ENCODE peak calls at places on chromosomes 16 and 17, in seven cellular contexts. One of them, this sample, is unnamed.

GRCh38 chr17:45246861-45247428 is 14.9 kb downstream of the SPATA32 start:
- DNase-seq in stomach: no peak
- DNase-seq in cardiac muscle cell: peak; percentile 71
- DNase-seq in osteoblast: no peak
- DNase-seq in sigmoid colon: no peak
- DNase-seq in fibroblast of lung: peak; percentile 23
- DNase-seq in iPS DF 6.9: no peak
- DNase-seq in this sample: no peak

GRCh38 chr16:67326472-67327309 is at the start of the genes KCTD19 and LRRC36:
- DNase-seq in stomach: peak; percentile 78
- DNase-seq in cardiac muscle cell: peak; percentile 90
- DNase-seq in osteoblast: peak; percentile 93
- DNase-seq in sigmoid colon: peak; percentile 74
- DNase-seq in fibroblast of lung: no peak
- DNase-seq in iPS DF 6.9: peak; percentile 81
- DNase-seq in this sample: peak; percentile 83

GRCh38 chr16:401468-402348 is at the start of gene DECR2:
- DNase-seq in stomach: peak; percentile 99
- DNase-seq in cardiac muscle cell: peak; percentile 96
- DNase-seq in osteoblast: peak; percentile 100
- DNase-seq in sigmoid colon: peak; percentile 97
- DNase-seq in fibroblast of lung: peak; percentile 83
- DNase-seq in iPS DF 6.9: no peak
- DNase-seq in this sample: peak; percentile 98

GRCh38 chr16:85641776-85642176 is 28.7 kb downstream of the GSE1 start:
- DNase-seq in stomach: peak; percentile 81
- DNase-seq in cardiac muscle cell: no peak
- DNase-seq in osteoblast: peak; percentile 94
- DNase-seq in sigmoid colon: peak; percentile 85
- DNase-seq in fibroblast of lung: peak; percentile 49
- DNase-seq in iPS DF 6.9: no peak
- DNase-seq in this sample: peak; percentile 84

GRCh38 chr17:76772842-76773521 is 35.1 kb downstream of the MFSD11 start:
- DNase-seq in stomach: no peak
- DNase-seq in cardiac muscle cell: peak; percentile 51
- DNase-seq in osteoblast: peak; percentile 83
- DNase-seq in sigmoid colon: no peak
- DNase-seq in fibroblast of lung: peak; percentile 91
- DNase-seq in iPS DF 6.9: no peak
- DNase-seq in this sample: no peak

GRCh38 chr16:50644730-50645129 is 36.4 kb downstream of the SNX20 start:
- DNase-seq in stomach: peak; percentile 31
- DNase-seq in cardiac muscle cell: peak; percentile 17
- DNase-seq in osteoblast: peak; percentile 93
- DNase-seq in sigmoid colon: no peak
- DNase-seq in fibroblast of lung: peak; percentile 36
- DNase-seq in iPS DF 6.9: no peak
- DNase-seq in this sample: no peak

GRCh38 chr17:81523139-81524062 is 4.8 kb upstream of the FSCN2 start:
- DNase-seq in stomach: peak; percentile 74
- DNase-seq in cardiac muscle cell: peak; percentile 89
- DNase-seq in osteoblast: peak; percentile 97
- DNase-seq in sigmoid colon: peak; percentile 83
- DNase-seq in fibroblast of lung: no peak
- DNase-seq in iPS DF 6.9: no peak
- DNase-seq in this sample: peak; percentile 91

GRCh38 chr17:68290955-68291835 is at the start of the genes ARSG and SLC16A6:
- DNase-seq in stomach: peak; percentile 64
- DNase-seq in cardiac muscle cell: peak; percentile 84
- DNase-seq in osteoblast: peak; percentile 93
- DNase-seq in sigmoid colon: no peak
- DNase-seq in fibroblast of lung: peak; percentile 56
- DNase-seq in iPS DF 6.9: no peak
- DNase-seq in this sample: peak; percentile 94

GRCh38 chr16:11331967-11332366 is 13.3 kb upstream of the RMI2 start:
- DNase-seq in stomach: no peak
- DNase-seq in cardiac muscle cell: no peak
- DNase-seq in osteoblast: no peak
- DNase-seq in sigmoid colon: no peak
- DNase-seq in fibroblast of lung: no peak
- DNase-seq in iPS DF 6.9: no peak
- DNase-seq in this sample: no peak

GRCh38 chr17:27868565-27868964 is 24.6 kb downstream of the LYRM9 start:
- DNase-seq in stomach: no peak
- DNase-seq in cardiac muscle cell: no peak
- DNase-seq in osteoblast: no peak
- DNase-seq in sigmoid colon: no peak
- DNase-seq in fibroblast of lung: no peak
- DNase-seq in iPS DF 6.9: no peak
- DNase-seq in this sample: no peak

GRCh38 chr16:56198044-56198754 is 6.9 kb downstream of the GNAO1 start:
- DNase-seq in stomach: no peak
- DNase-seq in cardiac muscle cell: no peak
- DNase-seq in osteoblast: no peak
- DNase-seq in sigmoid colon: no peak
- DNase-seq in fibroblast of lung: no peak
- DNase-seq in iPS DF 6.9: no peak
- DNase-seq in this sample: no peak

GRCh38 chr16:50972899-50973298 is 178.2 kb downstream of the SALL1 start:
- DNase-seq in stomach: no peak
- DNase-seq in cardiac muscle cell: no peak
- DNase-seq in osteoblast: no peak
- DNase-seq in sigmoid colon: no peak
- DNase-seq in fibroblast of lung: no peak
- DNase-seq in iPS DF 6.9: no peak
- DNase-seq in this sample: no peak

GRCh38 chr16:31480851-31481250 is 2.1 kb upstream of the SLC5A2 start:
- DNase-seq in stomach: no peak
- DNase-seq in cardiac muscle cell: no peak
- DNase-seq in osteoblast: no peak
- DNase-seq in sigmoid colon: no peak
- DNase-seq in fibroblast of lung: no peak
- DNase-seq in iPS DF 6.9: no peak
- DNase-seq in this sample: peak; percentile 74

GRCh38 chr16:27426423-27427408 is 24.7 kb downstream of the IL21R start:
- DNase-seq in stomach: peak; percentile 26
- DNase-seq in cardiac muscle cell: no peak
- DNase-seq in osteoblast: peak; percentile 97
- DNase-seq in sigmoid colon: peak; percentile 43
- DNase-seq in fibroblast of lung: peak; percentile 92
- DNase-seq in iPS DF 6.9: no peak
- DNase-seq in this sample: no peak

GRCh38 chr17:43920500-43921095 is 13.3 kb upstream of the MPP2 start:
- DNase-seq in stomach: no peak
- DNase-seq in cardiac muscle cell: no peak
- DNase-seq in osteoblast: no peak
- DNase-seq in sigmoid colon: no peak
- DNase-seq in fibroblast of lung: no peak
- DNase-seq in iPS DF 6.9: no peak
- DNase-seq in this sample: no peak

GRCh38 chr17:7250655-7251329 is 742 bp downstream of the CTDNEP1 start:
- DNase-seq in stomach: no peak
- DNase-seq in cardiac muscle cell: no peak
- DNase-seq in osteoblast: no peak
- DNase-seq in sigmoid colon: no peak
- DNase-seq in fibroblast of lung: no peak
- DNase-seq in iPS DF 6.9: no peak
- DNase-seq in this sample: no peak

DNA sequence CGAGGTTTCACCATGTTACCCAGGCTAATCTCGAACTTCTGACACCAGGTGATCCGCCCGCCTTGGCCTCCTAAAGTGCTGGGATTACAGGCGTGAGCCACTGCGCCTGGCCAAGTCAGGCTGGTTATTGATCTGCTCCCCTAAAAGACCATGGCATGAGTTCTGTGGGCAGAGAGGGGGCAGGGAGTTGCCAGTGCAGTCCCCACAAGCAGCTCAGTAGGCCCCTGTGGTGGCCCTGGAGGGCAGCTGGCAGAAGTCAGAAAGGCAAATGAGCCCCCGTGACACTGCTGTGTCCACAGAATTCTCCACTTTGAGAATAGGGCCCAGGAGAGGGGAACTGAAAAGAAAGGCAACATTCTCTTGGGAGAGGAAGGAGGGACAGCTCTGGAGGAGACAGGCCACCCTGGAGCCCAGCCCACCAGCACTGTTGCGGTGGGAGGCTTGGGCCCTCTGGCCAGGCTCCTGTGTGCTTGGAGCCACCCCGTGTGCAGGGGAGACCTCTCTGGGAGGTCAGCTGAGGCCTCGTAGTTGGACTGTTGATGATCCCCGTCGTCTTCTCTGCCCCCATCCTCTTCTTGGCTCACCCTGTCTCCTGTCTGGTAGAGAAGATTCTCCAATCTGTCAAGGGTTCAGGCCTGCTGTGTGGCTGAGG is 2.1 kb upstream of the AMDHD2 start:
- DNase-seq in stomach: no peak
- DNase-seq in cardiac muscle cell: no peak
- DNase-seq in osteoblast: peak; percentile 42
- DNase-seq in sigmoid colon: no peak
- DNase-seq in fibroblast of lung: no peak
- DNase-seq in iPS DF 6.9: no peak
- DNase-seq in this sample: peak; percentile 55
- H3K4me1 ChIP-seq in stomach: peaks cover 68% of the 10 kb centered on the region
- H3K4me1 ChIP-seq in cardiac muscle cell: peaks cover 11% of the 10 kb centered on the region
- H3K4me1 ChIP-seq in osteoblast: peaks cover 41% of the 10 kb centered on the region
- H3K4me1 ChIP-seq in sigmoid colon: peaks cover 64% of the 10 kb centered on the region
- H3K4me1 ChIP-seq in fibroblast of lung: peaks cover 19% of the 10 kb centered on the region
- H3K4me1 ChIP-seq in iPS DF 6.9: peaks cover 5% of the 10 kb centered on the region
- H3K4me1 ChIP-seq in this sample: peaks cover 53% of the 10 kb centered on the region

GRCh38 chr16:24988137-24988535 is 27.0 kb downstream of the ARHGAP17 start:
- DNase-seq in stomach: no peak
- DNase-seq in cardiac muscle cell: no peak
- DNase-seq in osteoblast: no peak
- DNase-seq in sigmoid colon: no peak
- DNase-seq in fibroblast of lung: peak; percentile 53
- DNase-seq in iPS DF 6.9: no peak
- DNase-seq in this sample: no peak
- H3K27ac ChIP-seq in stomach: peak overlapping the region; percentile 78
- H3K27ac ChIP-seq in cardiac muscle cell: peak overlapping the region; percentile 55
- H3K27ac ChIP-seq in osteoblast: peak overlapping the region; percentile 97
- H3K27ac ChIP-seq in sigmoid colon: peak overlapping the region; percentile 72
- H3K27ac ChIP-seq in fibroblast of lung: peak overlapping the region; percentile 86
- H3K27ac ChIP-seq in iPS DF 6.9: no peak overlapping the region
- H3K27ac ChIP-seq in this sample: no peak overlapping the region

DNA sequence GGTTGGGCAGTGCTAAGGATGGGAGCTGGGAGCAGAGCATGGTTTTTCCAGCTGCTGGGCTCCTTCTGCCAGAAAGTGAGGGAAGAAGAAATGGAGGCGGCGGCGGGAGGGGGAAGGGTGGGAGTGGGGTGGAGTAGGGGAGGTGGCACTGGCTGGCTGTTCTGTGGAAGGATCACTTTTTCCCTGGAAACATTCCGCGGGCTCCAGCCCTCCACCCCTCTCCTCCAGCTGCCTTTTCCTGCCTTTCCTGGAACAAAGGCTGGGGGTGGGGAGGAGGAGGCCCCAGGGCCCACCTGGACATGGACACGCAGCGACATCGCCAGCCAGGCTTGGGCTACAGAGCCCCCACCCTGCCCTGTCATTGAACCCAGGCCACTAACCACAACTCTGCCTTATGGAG is 41.1 kb downstream of the CFAP20 start:
- DNase-seq in stomach: no peak
- DNase-seq in cardiac muscle cell: no peak
- DNase-seq in osteoblast: no peak
- DNase-seq in sigmoid colon: no peak
- DNase-seq in fibroblast of lung: no peak
- DNase-seq in iPS DF 6.9: no peak
- DNase-seq in this sample: peak; percentile 37
- H3K4me1 ChIP-seq in stomach: no peaks in the 10 kb centered on the region
- H3K4me1 ChIP-seq in cardiac muscle cell: no peaks in the 10 kb centered on the region
- H3K4me1 ChIP-seq in osteoblast: no peaks in the 10 kb centered on the region
- H3K4me1 ChIP-seq in sigmoid colon: no peaks in the 10 kb centered on the region
- H3K4me1 ChIP-seq in fibroblast of lung: no peaks in the 10 kb centered on the region
- H3K4me1 ChIP-seq in iPS DF 6.9: no peaks in the 10 kb centered on the region
- H3K4me1 ChIP-seq in this sample: no peaks in the 10 kb centered on the region

DNA sequence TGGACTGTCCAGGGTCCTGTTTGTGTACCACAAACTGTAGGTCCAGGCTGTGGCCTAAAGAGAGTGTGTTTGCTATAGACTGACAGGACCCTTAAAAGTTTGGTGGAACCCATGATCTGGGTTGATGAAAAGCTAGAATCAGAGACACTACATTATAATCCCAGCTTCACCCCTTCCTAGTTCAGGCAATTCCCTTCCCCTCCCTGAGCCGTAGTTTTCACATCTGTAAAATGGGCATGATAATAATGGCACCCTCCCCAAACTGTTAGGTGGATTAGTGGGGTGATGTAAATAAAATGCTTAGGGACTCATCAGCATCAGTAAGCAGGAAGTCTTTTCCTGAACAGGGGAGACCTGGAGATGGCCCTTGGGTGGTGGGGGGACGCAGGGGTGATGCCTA is 2.5 kb downstream of the SCNN1B start:
- DNase-seq in stomach: no peak
- DNase-seq in cardiac muscle cell: no peak
- DNase-seq in osteoblast: no peak
- DNase-seq in sigmoid colon: no peak
- DNase-seq in fibroblast of lung: no peak
- DNase-seq in iPS DF 6.9: no peak
- DNase-seq in this sample: no peak
- H3K27ac ChIP-seq in stomach: no peak overlapping the region
- H3K27ac ChIP-seq in cardiac muscle cell: no peak overlapping the region
- H3K27ac ChIP-seq in osteoblast: no peak overlapping the region
- H3K27ac ChIP-seq in sigmoid colon: no peak overlapping the region
- H3K27ac ChIP-seq in fibroblast of lung: no peak overlapping the region
- H3K27ac ChIP-seq in iPS DF 6.9: no peak overlapping the region
- H3K27ac ChIP-seq in this sample: no peak overlapping the region

DNA sequence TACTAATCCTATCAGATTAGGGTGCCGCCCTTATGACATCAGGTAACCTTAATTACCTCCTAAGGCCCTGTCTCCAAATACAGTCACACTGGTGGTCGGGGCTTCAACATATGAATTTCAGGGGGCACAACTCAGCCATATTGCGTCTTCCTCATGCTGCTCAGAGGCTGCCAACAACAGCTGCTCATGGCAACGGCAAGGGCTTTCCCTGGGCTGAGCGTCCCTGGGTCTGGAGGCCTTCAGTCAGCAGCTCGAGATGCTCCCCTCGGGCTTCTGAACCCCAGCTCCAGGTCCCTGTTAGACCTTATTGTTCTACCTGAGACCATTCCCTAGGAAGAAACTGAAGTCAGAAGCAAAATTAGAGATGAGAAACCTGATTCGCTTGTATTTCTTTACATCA is 157.2 kb downstream of the TMEM132E start:
- DNase-seq in stomach: peak; percentile 4
- DNase-seq in cardiac muscle cell: no peak
- DNase-seq in osteoblast: no peak
- DNase-seq in sigmoid colon: peak; percentile 41
- DNase-seq in fibroblast of lung: no peak
- DNase-seq in iPS DF 6.9: no peak
- DNase-seq in this sample: no peak
- H3K4me1 ChIP-seq in stomach: no peaks in the 10 kb centered on the region
- H3K4me1 ChIP-seq in cardiac muscle cell: no peaks in the 10 kb centered on the region
- H3K4me1 ChIP-seq in osteoblast: no peaks in the 10 kb centered on the region
- H3K4me1 ChIP-seq in sigmoid colon: no peaks in the 10 kb centered on the region
- H3K4me1 ChIP-seq in fibroblast of lung: no peaks in the 10 kb centered on the region
- H3K4me1 ChIP-seq in iPS DF 6.9: no peaks in the 10 kb centered on the region
- H3K4me1 ChIP-seq in this sample: no peaks in the 10 kb centered on the region

GRCh38 chr16:89798126-89798525 is 18.3 kb downstream of the FANCA start:
- DNase-seq in stomach: no peak
- DNase-seq in cardiac muscle cell: no peak
- DNase-seq in osteoblast: no peak
- DNase-seq in sigmoid colon: no peak
- DNase-seq in fibroblast of lung: no peak
- DNase-seq in iPS DF 6.9: no peak
- DNase-seq in this sample: no peak
- H3K27ac ChIP-seq in stomach: no peak overlapping the region
- H3K27ac ChIP-seq in cardiac muscle cell: no peak overlapping the region
- H3K27ac ChIP-seq in osteoblast: no peak overlapping the region
- H3K27ac ChIP-seq in sigmoid colon: no peak overlapping the region
- H3K27ac ChIP-seq in fibroblast of lung: no peak overlapping the region
- H3K27ac ChIP-seq in iPS DF 6.9: no peak overlapping the region
- H3K27ac ChIP-seq in this sample: no peak overlapping the region

GRCh38 chr16:22071352-22071923 is 20.9 kb upstream of the VWA3A start:
- DNase-seq in stomach: no peak
- DNase-seq in cardiac muscle cell: no peak
- DNase-seq in osteoblast: no peak
- DNase-seq in sigmoid colon: no peak
- DNase-seq in fibroblast of lung: no peak
- DNase-seq in iPS DF 6.9: no peak
- DNase-seq in this sample: no peak
- H3K4me1 ChIP-seq in stomach: peaks cover 37% of the 10 kb centered on the region
- H3K4me1 ChIP-seq in cardiac muscle cell: no peaks in the 10 kb centered on the region
- H3K4me1 ChIP-seq in osteoblast: peaks cover 16% of the 10 kb centered on the region
- H3K4me1 ChIP-seq in sigmoid colon: peaks cover 9% of the 10 kb centered on the region
- H3K4me1 ChIP-seq in fibroblast of lung: peaks cover 15% of the 10 kb centered on the region
- H3K4me1 ChIP-seq in iPS DF 6.9: no peaks in the 10 kb centered on the region
- H3K4me1 ChIP-seq in this sample: peaks cover 11% of the 10 kb centered on the region

This sample was measured in kidney.